ENCODE peak calls at places on chromosome 10, in four cellular contexts. C, T, H and V are unnamed samples.

GRCh38 chr10:70355234-70356021 is 27.0 kb downstream of the LRRC20 start:
- DNase-seq in H (no peak), C (no peak), T (no peak), V (no peak)

GRCh38 chr10:44935961-44936285 is 23.7 kb upstream of the RASSF4 start:
- DNase-seq in C (no peak), H (no peak), T (no peak), V (no peak)

GRCh38 chr10:98433371-98433770 is 13.4 kb downstream of the HPS1 start:
- DNase-seq in T (no peak), C (no peak), H (no peak), V (no peak)

GRCh38 chr10:69845574-69846251 is 44.0 kb downstream of the COL13A1 start:
- DNase-seq in H (peak; percentile 91), T (peak; percentile 93), C (peak; percentile 54), V (no peak)

GRCh38 chr10:69465457-69466157 is 14.3 kb downstream of the TSPAN15 start:
- DNase-seq in H (no peak), T (no peak), C (no peak), V (no peak)

GRCh38 chr10:131332821-131333220 is 21.3 kb upstream of the TCERG1L start:
- DNase-seq in H (no peak), C (no peak), T (no peak), V (no peak)

GRCh38 chr10:45419673-45420020 is 45.6 kb downstream of the ALOX5 start:
- DNase-seq in C (no peak), H (no peak), T (no peak), V (no peak)

GRCh38 chr10:89404648-89405047 is 9.7 kb upstream of the IFIT5 start:
- DNase-seq in H (no peak), C (no peak), T (no peak), V (no peak)

GRCh38 chr10:32985781-32986350 is 27.8 kb upstream of the ITGB1 start:
- DNase-seq in H (no peak), C (no peak), T (peak; percentile 95), V (peak; percentile 39)

GRCh38 chr10:117647306-117647705 is 104.8 kb downstream of the EMX2 start:
- DNase-seq in T (peak; percentile 6), H (no peak), C (no peak), V (no peak)

GRCh38 chr10:132836832-132837540 is 51.0 kb upstream of the NKX6-2 start:
- DNase-seq in C (peak; percentile 30), T (peak; percentile 41), H (peak; percentile 55), V (no peak)

DNA sequence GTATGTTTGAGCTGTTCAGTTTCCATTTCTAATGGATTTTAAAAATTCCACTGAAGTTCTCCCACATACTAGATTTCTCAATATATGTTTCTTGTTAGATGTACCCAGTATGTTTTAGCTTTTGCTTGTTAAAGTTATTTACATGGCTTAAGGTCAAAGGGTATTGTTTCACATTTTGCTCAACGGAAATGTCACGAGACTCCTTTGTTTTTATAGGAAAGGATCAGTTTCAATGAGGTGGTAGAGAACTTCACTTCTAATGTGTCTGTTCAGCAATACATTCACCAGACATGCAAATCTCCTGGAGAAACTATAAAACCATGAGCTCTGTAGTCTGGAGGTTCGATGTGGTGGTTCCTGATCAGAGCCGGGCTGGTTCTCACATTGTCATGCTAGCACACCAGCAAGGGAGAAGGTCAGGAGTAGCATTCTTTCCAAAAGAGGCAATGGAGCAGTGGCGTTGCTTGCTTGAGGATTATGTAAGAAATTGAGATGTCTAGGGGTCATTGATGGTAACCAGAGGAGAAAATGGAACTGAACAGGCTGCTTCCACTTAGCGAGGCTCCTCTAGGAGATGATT is 114.0 kb downstream of the RAB18 start:
- DNase-seq in T (no peak), H (no peak), C (no peak), V (no peak)
- H3K4me1 ChIP-seq in T (no peaks in the 10 kb centered on the region), H (peaks cover 23% of the 10 kb centered on the region), C (no peaks in the 10 kb centered on the region), V (no peaks in the 10 kb centered on the region)

GRCh38 chr10:78643513-78643912 is 425.3 kb upstream of the ZMIZ1 start:
- DNase-seq in C (no peak), H (no peak), T (no peak), V (no peak)
- H3K27me3 ChIP-seq in C (no peaks in the 10 kb centered on the region), H (no peaks in the 10 kb centered on the region), T (no peaks in the 10 kb centered on the region), V (no peaks in the 10 kb centered on the region)

GRCh38 chr10:92573091-92573797 is 649 bp downstream of the IDE start:
- DNase-seq in H (peak; percentile 53), C (no peak), T (peak; percentile 42), V (peak; percentile 31)

GRCh38 chr10:92573798-92574544 is at the start of gene IDE:
- DNase-seq in T (peak; percentile 76), H (peak; percentile 90), C (peak; percentile 81), V (peak; percentile 86)

GRCh38 chr10:92572362-92573090 is 1.4 kb downstream of the IDE start:
- DNase-seq in C (no peak), T (peak; percentile 9), H (peak; percentile 14), V (no peak)

GRCh38 chr10:92575961-92576360 is 2.1 kb upstream of the IDE start:
- DNase-seq in C (no peak), T (peak; percentile 49), H (no peak), V (peak; percentile 74)

DNA sequence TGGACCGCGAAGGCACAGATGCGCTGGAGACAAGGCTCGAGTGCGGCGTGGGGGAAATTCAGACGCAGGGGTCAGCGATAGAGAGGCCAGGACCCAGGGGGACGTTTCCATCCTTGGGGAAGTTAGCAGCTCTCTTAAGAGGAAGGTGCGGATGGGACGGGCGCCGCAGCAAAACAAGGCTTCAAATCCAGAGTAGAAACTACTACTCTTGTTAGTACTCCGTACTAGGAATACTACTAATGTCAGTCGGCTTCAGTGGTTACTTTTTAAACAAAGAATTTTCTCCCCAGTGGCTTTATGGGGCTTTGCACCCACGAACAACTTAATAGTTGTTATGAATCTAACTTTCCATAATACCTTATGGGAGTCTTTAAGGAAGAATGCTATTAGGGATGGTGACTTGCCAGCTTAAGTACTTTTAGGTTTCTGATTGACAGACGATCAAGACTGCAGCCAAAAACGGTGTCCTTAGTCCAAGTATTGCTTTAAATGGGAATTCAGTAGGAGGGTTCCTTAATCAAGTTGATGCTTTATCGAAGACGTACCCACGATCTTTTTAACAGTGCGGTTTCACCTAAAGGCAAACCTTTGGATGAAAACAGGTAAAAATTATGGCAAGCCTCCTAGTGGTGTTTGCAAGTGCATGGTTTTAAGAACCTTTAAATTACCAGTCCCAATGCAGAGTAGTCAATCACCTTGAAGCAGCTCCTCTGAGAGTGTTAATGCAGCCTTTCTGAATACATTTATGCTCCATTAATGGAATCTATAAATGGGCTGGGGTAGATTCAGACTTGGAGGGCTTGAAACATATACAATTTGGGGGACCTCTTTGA is 868 bp upstream of the IDE start:
- DNase-seq in H (no peak), C (no peak), T (peak; percentile 39), V (peak; percentile 34)
- TF ChIP-seq CTCF in H (no peak), C (peak; percentile 38), T (peak; percentile 20), V (peak; percentile 48)

DNA sequence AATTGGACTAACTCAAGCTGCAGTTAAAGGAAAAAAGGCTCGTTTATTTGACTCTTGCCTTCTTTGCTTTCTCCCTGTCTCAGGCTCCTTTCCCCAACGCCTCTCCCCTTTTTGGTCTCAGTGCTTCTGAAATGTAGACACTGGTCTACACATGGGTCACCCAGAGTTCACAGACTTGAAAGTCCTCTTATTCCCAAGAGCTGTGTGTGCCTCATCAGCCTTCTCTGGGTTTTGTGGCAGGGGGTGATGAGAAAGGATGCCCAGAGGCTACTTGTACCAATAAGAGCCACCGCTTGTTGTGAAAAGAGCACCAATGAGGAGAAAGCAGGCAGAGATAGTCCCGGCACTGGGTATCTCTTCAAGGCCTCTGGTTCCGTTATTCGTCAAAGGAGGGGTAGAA is 125.7 kb downstream of the BICC1 start:
- DNase-seq in H (no peak), T (no peak), C (no peak), V (no peak)
- H3K4me1 ChIP-seq in H (no peaks in the 10 kb centered on the region), T (peaks cover 18% of the 10 kb centered on the region), C (no peaks in the 10 kb centered on the region), V (no peaks in the 10 kb centered on the region)

GRCh38 chr10:114045738-114046458 is 2.2 kb downstream of the ADRB1 start:
- DNase-seq in T (no peak), H (no peak), C (no peak), V (no peak)
- H3K27me3 ChIP-seq in T (peaks cover 67% of the 10 kb centered on the region), H (peaks cover 6% of the 10 kb centered on the region), C (no peaks in the 10 kb centered on the region), V (peaks cover 58% of the 10 kb centered on the region)

GRCh38 chr10:6272126-6272525 is 69.4 kb downstream of the PFKFB3 start:
- DNase-seq in T (no peak), H (no peak), C (no peak), V (no peak)

GRCh38 chr10:6274504-6274903 is 71.8 kb downstream of the PFKFB3 start:
- DNase-seq in H (no peak), T (no peak), C (no peak), V (no peak)

GRCh38 chr10:6273351-6273750 is 70.6 kb downstream of the PFKFB3 start:
- DNase-seq in T (no peak), C (no peak), H (no peak), V (no peak)

GRCh38 chr10:6274040-6274439 is 71.3 kb downstream of the PFKFB3 start:
- DNase-seq in H (no peak), T (no peak), C (no peak), V (no peak)

GRCh38 chr10:6275022-6275997 is 72.6 kb downstream of the PFKFB3 start:
- DNase-seq in C (peak; percentile 94), T (peak; percentile 89), H (peak; percentile 53), V (peak; percentile 98)
- TF ChIP-seq CTCF in C (no peak), T (no peak), H (no peak), V (no peak)